ENCODE peak calls at places on chromosomes 2 and 18, in five cellular contexts. One of them, this sample, is unnamed.

GRCh38 chr2:100535850-100536249 is 26.9 kb upstream of the PDCL3 start:
- DNase-seq in psoas muscle: no peak
- DNase-seq in thoracic aorta: no peak
- DNase-seq in CD8-positive, alpha-beta T cell: no peak
- DNase-seq in fibroblast of lung: no peak
- DNase-seq in this sample: no peak

GRCh38 chr18:45626330-45627203 is 11.3 kb downstream of the SLC14A2 start:
- DNase-seq in CD8-positive, alpha-beta T cell: no peak
- DNase-seq in fibroblast of lung: peak; percentile 75
- DNase-seq in thoracic aorta: no peak
- DNase-seq in psoas muscle: no peak
- DNase-seq in this sample: peak; percentile 84

GRCh38 chr2:26605195-26605968 is 35.8 kb downstream of the CIB4 start:
- DNase-seq in thoracic aorta: no peak
- DNase-seq in fibroblast of lung: peak; percentile 36
- DNase-seq in CD8-positive, alpha-beta T cell: no peak
- DNase-seq in psoas muscle: no peak
- DNase-seq in this sample: peak; percentile 35

GRCh38 chr2:96251721-96252292 is 14.0 kb downstream of the TMEM127 start:
- DNase-seq in psoas muscle: peak; percentile 85
- DNase-seq in CD8-positive, alpha-beta T cell: no peak
- DNase-seq in thoracic aorta: peak; percentile 62
- DNase-seq in fibroblast of lung: peak; percentile 98
- DNase-seq in this sample: peak; percentile 97

GRCh38 chr2:233247744-233248143 is 3.7 kb upstream of the ATG16L1 start:
- DNase-seq in fibroblast of lung: peak; percentile 46
- DNase-seq in psoas muscle: no peak
- DNase-seq in CD8-positive, alpha-beta T cell: no peak
- DNase-seq in thoracic aorta: no peak
- DNase-seq in this sample: no peak

GRCh38 chr18:36950960-36951359 is 122.0 kb downstream of the KIAA1328 start:
- DNase-seq in thoracic aorta: no peak
- DNase-seq in fibroblast of lung: no peak
- DNase-seq in CD8-positive, alpha-beta T cell: no peak
- DNase-seq in psoas muscle: no peak
- DNase-seq in this sample: no peak

GRCh38 chr2:201709747-201710146 is 11.3 kb upstream of the MPP4 start:
- DNase-seq in thoracic aorta: no peak
- DNase-seq in fibroblast of lung: peak; percentile 51
- DNase-seq in CD8-positive, alpha-beta T cell: no peak
- DNase-seq in psoas muscle: no peak
- DNase-seq in this sample: no peak

GRCh38 chr2:144701259-144701658 is 181.3 kb upstream of the ZEB2 start:
- DNase-seq in thoracic aorta: no peak
- DNase-seq in fibroblast of lung: no peak
- DNase-seq in psoas muscle: no peak
- DNase-seq in CD8-positive, alpha-beta T cell: no peak
- DNase-seq in this sample: no peak

GRCh38 chr2:135773319-135773718 is 31.7 kb downstream of the UBXN4 start:
- DNase-seq in fibroblast of lung: no peak
- DNase-seq in psoas muscle: no peak
- DNase-seq in thoracic aorta: no peak
- DNase-seq in CD8-positive, alpha-beta T cell: no peak
- DNase-seq in this sample: no peak

GRCh38 chr2:8872821-8873432 is 35.5 kb upstream of the KIDINS220 start:
- DNase-seq in fibroblast of lung: peak; percentile 63
- DNase-seq in psoas muscle: no peak
- DNase-seq in CD8-positive, alpha-beta T cell: no peak
- DNase-seq in thoracic aorta: no peak
- DNase-seq in this sample: peak; percentile 71

GRCh38 chr2:167265004-167265403 is 376.7 kb downstream of the XIRP2 start:
- DNase-seq in fibroblast of lung: no peak
- DNase-seq in thoracic aorta: no peak
- DNase-seq in psoas muscle: no peak
- DNase-seq in CD8-positive, alpha-beta T cell: no peak
- DNase-seq in this sample: no peak

GRCh38 chr2:109264595-109265328 is 135.8 kb downstream of the SH3RF3 start:
- DNase-seq in CD8-positive, alpha-beta T cell: no peak
- DNase-seq in psoas muscle: no peak
- DNase-seq in fibroblast of lung: peak; percentile 81
- DNase-seq in thoracic aorta: no peak
- DNase-seq in this sample: peak; percentile 76

GRCh38 chr2:24973812-24974211 is 2.1 kb upstream of the DNAJC27 start:
- DNase-seq in thoracic aorta: no peak
- DNase-seq in CD8-positive, alpha-beta T cell: no peak
- DNase-seq in psoas muscle: no peak
- DNase-seq in fibroblast of lung: no peak
- DNase-seq in this sample: no peak

GRCh38 chr2:197286805-197287595 is 23.6 kb downstream of the ANKRD44 start:
- DNase-seq in CD8-positive, alpha-beta T cell: no peak
- DNase-seq in psoas muscle: no peak
- DNase-seq in fibroblast of lung: peak; percentile 95
- DNase-seq in thoracic aorta: no peak
- DNase-seq in this sample: peak; percentile 91

GRCh38 chr2:230209422-230210051 is 10.2 kb downstream of the SP110 start:
- DNase-seq in thoracic aorta: no peak
- DNase-seq in fibroblast of lung: no peak
- DNase-seq in psoas muscle: no peak
- DNase-seq in CD8-positive, alpha-beta T cell: no peak
- DNase-seq in this sample: no peak

GRCh38 chr2:129908721-129909373 is 70.6 kb upstream of the RAB6C start:
- DNase-seq in thoracic aorta: no peak
- DNase-seq in fibroblast of lung: no peak
- DNase-seq in CD8-positive, alpha-beta T cell: no peak
- DNase-seq in psoas muscle: no peak
- DNase-seq in this sample: no peak

GRCh38 chr2:177353084-177353483 is 39.5 kb upstream of the AGPS start:
- DNase-seq in fibroblast of lung: peak; percentile 81
- DNase-seq in thoracic aorta: no peak
- DNase-seq in CD8-positive, alpha-beta T cell: no peak
- DNase-seq in psoas muscle: peak; percentile 20
- DNase-seq in this sample: peak; percentile 65

GRCh38 chr2:75560768-75561565 is at the start of gene EVA1A:
- DNase-seq in psoas muscle: peak; percentile 30
- DNase-seq in fibroblast of lung: peak; percentile 91
- DNase-seq in CD8-positive, alpha-beta T cell: no peak
- DNase-seq in thoracic aorta: no peak
- DNase-seq in this sample: peak; percentile 90

GRCh38 chr2:240205348-240205747 is 64.9 kb upstream of the OTOS start:
- DNase-seq in thoracic aorta: no peak
- DNase-seq in psoas muscle: peak; percentile 67
- DNase-seq in CD8-positive, alpha-beta T cell: no peak
- DNase-seq in fibroblast of lung: peak; percentile 65
- DNase-seq in this sample: peak; percentile 38

GRCh38 chr2:210167227-210167626 is 4.0 kb downstream of the KANSL1L start:
- DNase-seq in thoracic aorta: no peak
- DNase-seq in fibroblast of lung: peak; percentile 69
- DNase-seq in psoas muscle: no peak
- DNase-seq in CD8-positive, alpha-beta T cell: no peak
- DNase-seq in this sample: peak; percentile 21

GRCh38 chr2:715038-715437 is 37.8 kb upstream of the TMEM18 start:
- DNase-seq in thoracic aorta: no peak
- DNase-seq in psoas muscle: no peak
- DNase-seq in CD8-positive, alpha-beta T cell: no peak
- DNase-seq in fibroblast of lung: no peak
- DNase-seq in this sample: no peak

GRCh38 chr2:194696690-194697089 is 960.3 kb upstream of the SLC39A10 start:
- DNase-seq in thoracic aorta: no peak
- DNase-seq in fibroblast of lung: no peak
- DNase-seq in psoas muscle: no peak
- DNase-seq in CD8-positive, alpha-beta T cell: no peak
- DNase-seq in this sample: no peak
- TF ChIP-seq CTCF in thoracic aorta: no peak
- TF ChIP-seq CTCF in fibroblast of lung: no peak
- TF ChIP-seq CTCF in psoas muscle: no peak
- TF ChIP-seq CTCF in CD8-positive, alpha-beta T cell: no peak
- TF ChIP-seq CTCF in this sample: no peak

GRCh38 chr2:196284033-196284844 is 112.9 kb upstream of the STK17B start:
- DNase-seq in thoracic aorta: no peak
- DNase-seq in fibroblast of lung: peak; percentile 24
- DNase-seq in CD8-positive, alpha-beta T cell: no peak
- DNase-seq in psoas muscle: no peak
- DNase-seq in this sample: no peak
- H3K4me3 ChIP-seq in thoracic aorta: peak overlapping the region; percentile 54
- H3K4me3 ChIP-seq in fibroblast of lung: no peak overlapping the region
- H3K4me3 ChIP-seq in CD8-positive, alpha-beta T cell: no peak overlapping the region
- H3K4me3 ChIP-seq in psoas muscle: no peak overlapping the region
- H3K4me3 ChIP-seq in this sample: no peak overlapping the region

GRCh38 chr2:113088173-113088992 is 20.6 kb downstream of the IL1F10 start:
- DNase-seq in thoracic aorta: no peak
- DNase-seq in fibroblast of lung: no peak
- DNase-seq in CD8-positive, alpha-beta T cell: no peak
- DNase-seq in psoas muscle: no peak
- DNase-seq in this sample: no peak

GRCh38 chr2:113085542-113085941 is 17.8 kb downstream of the IL1F10 start:
- DNase-seq in psoas muscle: no peak
- DNase-seq in fibroblast of lung: no peak
- DNase-seq in thoracic aorta: no peak
- DNase-seq in CD8-positive, alpha-beta T cell: no peak
- DNase-seq in this sample: no peak

GRCh38 chr2:113083311-113083710 is 15.5 kb downstream of the IL1F10 start:
- DNase-seq in thoracic aorta: no peak
- DNase-seq in fibroblast of lung: no peak
- DNase-seq in psoas muscle: no peak
- DNase-seq in CD8-positive, alpha-beta T cell: no peak
- DNase-seq in this sample: no peak

GRCh38 chr2:113081458-113082210 is 13.9 kb downstream of the IL1F10 start:
- DNase-seq in fibroblast of lung: no peak
- DNase-seq in thoracic aorta: no peak
- DNase-seq in psoas muscle: no peak
- DNase-seq in CD8-positive, alpha-beta T cell: no peak
- DNase-seq in this sample: no peak

DNA sequence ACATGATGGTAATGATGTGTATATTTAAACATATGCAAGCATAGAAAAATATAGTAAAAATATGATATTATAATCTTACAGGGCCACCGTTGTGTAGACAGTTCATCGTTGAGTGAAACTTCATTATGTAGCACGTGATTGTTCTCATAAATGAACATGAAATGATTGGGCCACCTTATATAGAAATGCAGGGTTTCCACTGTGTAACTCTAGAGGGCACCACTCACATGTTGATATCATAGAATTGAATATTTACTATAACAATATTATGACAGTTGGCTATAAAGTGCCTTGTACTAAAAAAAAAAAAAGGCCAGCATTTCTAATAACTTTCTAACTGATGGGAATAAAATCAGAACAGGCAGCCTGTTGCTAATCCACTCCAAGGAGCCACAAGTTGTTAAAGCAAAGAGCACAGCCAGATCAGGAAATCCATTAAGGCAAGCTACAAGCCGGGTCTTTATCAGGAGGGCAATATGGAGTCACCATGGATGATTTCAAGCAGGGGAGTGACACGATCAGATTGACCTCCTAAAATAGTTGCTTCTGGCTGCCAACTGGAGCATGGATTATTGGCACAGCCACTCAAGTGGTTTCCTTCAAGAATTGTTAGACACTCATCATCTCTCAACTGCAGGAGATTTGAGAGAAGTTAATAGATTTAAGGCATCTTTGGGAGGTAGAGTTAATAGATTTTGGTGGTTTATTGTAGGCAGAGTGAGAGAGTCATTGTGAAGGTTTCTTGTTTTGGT is 16.7 kb downstream of the IL1F10 start:
- DNase-seq in CD8-positive, alpha-beta T cell: no peak
- DNase-seq in psoas muscle: no peak
- DNase-seq in thoracic aorta: no peak
- DNase-seq in fibroblast of lung: no peak
- DNase-seq in this sample: peak; percentile 14
- TF ChIP-seq CTCF in CD8-positive, alpha-beta T cell: no peak
- TF ChIP-seq CTCF in psoas muscle: no peak
- TF ChIP-seq CTCF in thoracic aorta: no peak
- TF ChIP-seq CTCF in fibroblast of lung: no peak
- TF ChIP-seq CTCF in this sample: peak; percentile 43

DNA sequence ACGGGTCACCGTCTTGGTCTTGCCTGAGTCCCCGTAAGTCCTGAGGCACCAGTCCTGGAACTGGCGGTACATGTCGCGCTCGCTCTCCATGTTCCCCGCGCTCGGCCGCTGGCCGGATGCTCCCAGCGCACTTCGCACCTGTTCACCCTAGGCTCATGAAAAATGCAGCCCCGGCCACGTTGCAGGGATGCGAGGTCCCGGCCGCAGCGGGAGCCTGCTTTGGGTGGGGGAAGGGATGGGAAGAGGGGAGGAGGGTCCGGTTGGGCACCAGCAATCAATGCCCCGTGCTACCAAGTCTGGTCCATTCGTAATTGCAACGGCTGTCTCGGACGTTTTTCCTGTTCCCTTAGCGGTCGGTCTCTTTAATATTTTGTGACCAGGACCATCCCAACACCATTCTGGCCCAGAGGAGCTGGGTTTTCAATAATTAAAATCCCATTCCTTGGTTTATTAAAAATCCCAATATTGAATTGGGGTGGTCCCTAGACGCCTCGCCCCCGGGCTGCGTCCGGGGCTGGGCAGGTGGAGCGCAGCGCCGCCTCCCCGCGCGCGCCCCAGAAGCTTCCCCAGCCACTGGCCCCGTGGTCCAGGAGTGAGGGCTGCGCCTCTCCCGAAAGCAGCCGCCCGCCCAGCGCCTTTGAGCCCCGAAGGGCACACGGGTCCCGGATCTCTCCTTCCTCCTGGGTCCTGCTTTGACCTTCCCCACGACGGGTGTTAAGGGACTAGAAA is 1.4 kb downstream of the NOL4 start:
- DNase-seq in psoas muscle: no peak
- DNase-seq in thoracic aorta: no peak
- DNase-seq in fibroblast of lung: no peak
- DNase-seq in CD8-positive, alpha-beta T cell: no peak
- DNase-seq in this sample: peak; percentile 9
- H3K4me3 ChIP-seq in psoas muscle: peak overlapping the region; percentile 67
- H3K4me3 ChIP-seq in thoracic aorta: peak overlapping the region; percentile 77
- H3K4me3 ChIP-seq in fibroblast of lung: peak overlapping the region; percentile 50
- H3K4me3 ChIP-seq in CD8-positive, alpha-beta T cell: no peak overlapping the region
- H3K4me3 ChIP-seq in this sample: peak overlapping the region; percentile 50

GRCh38 chr2:35199298-35199697 is 1156.3 kb upstream of the CRIM1 start:
- DNase-seq in thoracic aorta: no peak
- DNase-seq in fibroblast of lung: no peak
- DNase-seq in psoas muscle: no peak
- DNase-seq in CD8-positive, alpha-beta T cell: no peak
- DNase-seq in this sample: no peak
- TF ChIP-seq CTCF in thoracic aorta: no peak
- TF ChIP-seq CTCF in fibroblast of lung: no peak
- TF ChIP-seq CTCF in psoas muscle: no peak
- TF ChIP-seq CTCF in CD8-positive, alpha-beta T cell: no peak
- TF ChIP-seq CTCF in this sample: no peak

DNA sequence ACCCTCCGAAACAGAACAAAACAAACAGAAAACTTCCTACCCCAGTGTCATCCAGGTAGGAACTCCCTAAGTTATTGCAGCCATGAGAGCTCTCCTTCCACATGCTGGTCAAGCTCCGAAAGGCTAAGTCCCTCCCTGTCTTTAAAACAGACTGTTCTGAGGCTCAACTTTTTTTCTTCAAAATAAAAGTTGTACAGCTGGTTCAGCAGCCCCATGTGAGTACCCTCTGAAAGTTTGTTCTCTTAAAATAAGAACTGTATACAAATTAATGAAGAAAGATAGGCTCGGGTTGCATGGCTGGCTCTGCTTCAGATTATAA is at the start of gene PDE1A:
- DNase-seq in thoracic aorta: no peak
- DNase-seq in psoas muscle: no peak
- DNase-seq in CD8-positive, alpha-beta T cell: no peak
- DNase-seq in fibroblast of lung: no peak
- DNase-seq in this sample: no peak
- H3K4me3 ChIP-seq in thoracic aorta: peak within 1 kb of the TSS; percentile 78
- H3K4me3 ChIP-seq in psoas muscle: peak within 1 kb of the TSS; percentile 55
- H3K4me3 ChIP-seq in CD8-positive, alpha-beta T cell: no peak within 1 kb of the TSS
- H3K4me3 ChIP-seq in fibroblast of lung: no peak within 1 kb of the TSS
- H3K4me3 ChIP-seq in this sample: no peak within 1 kb of the TSS